ENCODE peak calls at places on chromosomes 11 and 22, in seven cellular contexts. W, K, F, P, B, J and D are unnamed samples.

GRCh38 chr11:109096266-109096665 is 325.7 kb upstream of the C11orf87 start:
- DNase-seq in W (no peak), K (no peak), F (no peak), P (no peak), B (no peak), J (no peak), D (no peak)

GRCh38 chr11:101049813-101050212 is 79.8 kb downstream of the PGR start:
- DNase-seq in W (no peak), K (no peak), F (no peak), P (no peak), B (no peak), J (no peak), D (no peak)

GRCh38 chr11:79768343-79768742 is 327.5 kb upstream of the TENM4 start:
- DNase-seq in W (no peak), K (peak; percentile 15), F (peak; percentile 37), P (no peak), B (no peak), J (no peak), D (no peak)

GRCh38 chr11:74037309-74037708 is 28.4 kb upstream of the UCP3 start:
- DNase-seq in W (no peak), K (no peak), F (no peak), P (no peak), B (no peak), J (no peak), D (no peak)

GRCh38 chr11:112972399-112973115 is 11.3 kb downstream of the NCAM1 start:
- DNase-seq in W (no peak), K (no peak), F (no peak), P (no peak), B (no peak), J (no peak), D (no peak)

GRCh38 chr11:56066980-56067379 is 26.1 kb upstream of the OR8I2 start:
- DNase-seq in W (no peak), K (no peak), F (no peak), P (no peak), B (no peak), J (no peak), D (no peak)

GRCh38 chr22:30830907-30831306 is 136.2 kb downstream of the OSBP2 start:
- DNase-seq in W (no peak), K (no peak), F (no peak), P (no peak), B (no peak), J (peak; percentile 88), D (peak; percentile 94)

GRCh38 chr11:75349540-75350116 is 1.8 kb downstream of the ARRB1 start:
- DNase-seq in W (no peak), K (no peak), F (no peak), P (no peak), B (peak; percentile 77), J (no peak), D (no peak)

GRCh38 chr22:49322861-49323622 is 504.6 kb downstream of the BRD1 start:
- DNase-seq in W (no peak), K (no peak), F (no peak), P (no peak), B (peak; percentile 15), J (no peak), D (no peak)

GRCh38 chr11:70739811-70740474 is 341.6 kb downstream of the CTTN start:
- DNase-seq in W (peak; percentile 28), K (no peak), F (no peak), P (no peak), B (peak; percentile 21), J (no peak), D (no peak)

GRCh38 chr11:62482753-62483152 is 63.9 kb downstream of the AHNAK start:
- DNase-seq in W (no peak), K (no peak), F (no peak), P (no peak), B (no peak), J (no peak), D (no peak)

GRCh38 chr11:96863520-96863919 is 473.7 kb downstream of the JRKL start:
- DNase-seq in W (no peak), K (peak; percentile 28), F (no peak), P (no peak), B (no peak), J (no peak), D (no peak)

GRCh38 chr22:39707816-39708215 is 137.3 kb downstream of the CACNA1I start:
- DNase-seq in W (no peak), K (no peak), F (no peak), P (no peak), B (no peak), J (no peak), D (no peak)

GRCh38 chr11:126704144-126704543 is 296.4 kb downstream of the KIRREL3 start:
- DNase-seq in W (no peak), K (no peak), F (no peak), P (no peak), B (no peak), J (no peak), D (no peak)

GRCh38 chr22:33726294-33726711 is 194.0 kb downstream of the LARGE1 start:
- DNase-seq in W (no peak), K (no peak), F (peak; percentile 13), P (no peak), B (no peak), J (no peak), D (peak; percentile 66)

GRCh38 chr22:30783021-30783420 is 88.3 kb downstream of the OSBP2 start:
- DNase-seq in W (no peak), K (no peak), F (no peak), P (no peak), B (no peak), J (no peak), D (no peak)

GRCh38 chr11:116211166-116211565 is 561.6 kb downstream of the BUD13 start:
- DNase-seq in W (no peak), K (no peak), F (no peak), P (no peak), B (no peak), J (no peak), D (no peak)

GRCh38 chr11:116219171-116219635 is 553.6 kb downstream of the BUD13 start:
- DNase-seq in W (no peak), K (peak; percentile 30), F (peak; percentile 23), P (no peak), B (no peak), J (no peak), D (no peak)

GRCh38 chr11:116217441-116217840 is 555.3 kb downstream of the BUD13 start:
- DNase-seq in W (no peak), K (no peak), F (no peak), P (no peak), B (no peak), J (no peak), D (no peak)

GRCh38 chr11:116217006-116217405 is 555.8 kb downstream of the BUD13 start:
- DNase-seq in W (peak; percentile 60), K (no peak), F (no peak), P (no peak), B (peak; percentile 61), J (no peak), D (no peak)

GRCh38 chr11:116215471-116216113 is 557.2 kb downstream of the BUD13 start:
- DNase-seq in W (peak; percentile 20), K (no peak), F (no peak), P (peak; percentile 13), B (no peak), J (no peak), D (no peak)
- TF ChIP-seq CTCF in W (peak; percentile 15), K (no peak), F (no peak), P (peak; percentile 62), B (peak; percentile 23), J (no peak), D (peak; percentile 52)

DNA sequence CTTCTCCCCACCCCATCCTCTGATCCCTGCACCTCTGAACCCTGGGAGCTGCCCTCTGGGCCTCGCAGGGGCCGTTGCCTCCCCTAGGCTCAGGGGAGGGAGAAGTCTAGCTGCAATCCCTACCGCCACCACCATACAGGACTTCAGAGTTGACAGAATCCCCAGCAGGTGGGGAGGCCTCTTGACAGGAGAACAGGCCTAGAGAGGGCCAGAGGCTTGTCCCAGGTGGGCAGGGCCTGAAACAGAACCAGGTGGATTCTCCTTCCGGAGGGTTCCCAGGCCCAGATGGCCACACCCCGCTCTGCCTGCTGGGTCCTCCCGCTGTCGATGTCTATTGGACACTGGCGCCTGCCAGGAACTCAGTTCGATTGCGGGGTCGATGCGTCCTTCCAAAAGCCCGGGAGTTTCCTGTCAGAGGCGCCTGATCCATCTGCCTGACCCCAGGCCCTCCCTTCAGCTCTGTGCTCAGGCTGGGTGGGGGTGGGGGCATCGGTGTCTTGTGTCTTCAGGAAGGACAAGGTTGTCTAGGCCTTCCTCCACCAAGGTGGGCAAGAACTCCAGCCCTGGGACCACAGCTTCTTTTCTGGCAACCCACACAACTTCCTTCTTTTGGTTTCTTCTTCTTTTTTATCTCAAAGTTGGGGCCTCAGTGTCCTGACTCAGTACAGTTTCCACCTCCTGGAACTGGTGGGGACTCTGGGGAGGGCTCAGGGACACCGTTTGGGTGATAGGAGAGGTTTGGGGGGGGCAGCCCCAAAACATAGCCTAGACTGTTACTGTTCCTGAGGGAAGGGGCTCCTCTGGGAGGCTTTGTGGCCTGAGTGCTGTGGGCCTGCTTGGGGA is 6.4 kb downstream of the STARD10 start:
- DNase-seq in W (peak; percentile 40), K (peak; percentile 63), F (peak; percentile 81), P (peak; percentile 54), B (no peak), J (no peak), D (no peak)
- TF ChIP-seq CTCF in W (no peak), K (no peak), F (peak; percentile 10), P (peak; percentile 47), B (peak; percentile 8), J (no peak), D (no peak)

DNA sequence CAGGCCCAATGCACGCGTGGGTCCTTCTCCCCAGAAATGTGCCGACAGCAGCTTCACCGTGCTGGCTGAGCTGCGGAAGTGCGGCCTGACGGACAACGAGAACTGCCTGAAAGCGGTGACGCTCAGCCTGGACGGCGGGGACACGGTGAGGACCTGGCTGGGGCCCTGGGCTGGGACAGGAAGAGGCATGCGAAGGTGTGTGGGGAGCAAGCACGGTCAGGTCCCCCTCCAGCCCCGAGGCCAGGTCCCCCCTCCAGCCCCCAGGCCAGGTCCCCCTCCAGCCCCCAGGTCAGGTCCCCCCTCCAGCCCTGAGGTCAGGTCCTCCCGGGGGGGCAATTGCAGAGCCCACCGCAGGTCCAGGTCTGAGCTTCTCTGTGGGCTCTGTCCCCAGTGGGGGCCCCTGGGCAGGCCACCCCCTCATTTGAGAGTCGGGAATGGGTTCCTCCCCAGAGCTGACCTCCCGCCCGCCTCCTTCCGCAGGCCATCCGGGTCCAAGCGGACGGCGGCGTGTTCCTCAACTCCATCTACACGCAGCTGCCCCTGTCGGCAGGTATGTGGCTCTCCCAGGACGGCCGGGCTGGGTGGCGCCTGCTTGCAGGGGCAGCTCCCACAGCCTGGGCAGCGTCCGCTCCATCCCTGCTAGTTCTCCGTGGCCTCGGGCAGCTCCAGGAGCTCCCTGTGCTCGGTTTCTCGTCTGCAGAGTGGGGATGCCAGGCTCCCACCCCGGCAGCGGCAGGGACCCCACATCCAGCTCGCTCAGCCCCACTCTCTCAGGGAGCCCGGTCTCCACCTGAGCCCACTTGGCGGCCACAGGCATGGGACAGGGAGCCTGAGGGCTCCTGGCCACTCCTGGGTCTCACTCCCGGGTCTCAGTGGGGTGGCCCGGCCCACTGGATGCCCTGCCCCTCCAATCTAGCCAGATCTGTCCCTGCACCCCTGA is 7.9 kb downstream of the MUC5B start:
- DNase-seq in W (no peak), K (peak; percentile 21), F (no peak), P (no peak), B (peak; percentile 42), J (no peak), D (no peak)
- TF ChIP-seq CTCF in W (no peak), K (no peak), F (no peak), P (no peak), B (no peak), J (no peak), D (peak; percentile 40)

DNA sequence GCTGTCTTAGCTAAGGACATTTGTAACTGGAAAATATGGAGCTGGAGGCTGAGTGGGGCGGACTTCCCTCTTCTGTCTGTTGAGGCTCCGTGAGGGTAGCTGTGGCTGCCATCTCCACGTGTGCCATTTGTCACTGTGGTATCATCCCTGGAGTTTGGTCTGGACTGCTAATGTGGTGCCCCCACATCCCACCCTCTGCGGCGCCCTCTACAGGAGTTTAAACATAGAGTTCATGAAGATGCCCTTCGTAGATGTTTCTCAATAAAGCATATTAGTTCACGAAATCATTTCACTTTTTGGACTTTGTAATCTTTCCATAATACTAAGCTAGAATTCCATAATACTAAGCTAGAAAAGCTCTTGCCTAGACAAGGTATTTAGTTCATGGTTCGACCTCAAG is 52.4 kb downstream of the TECTA start:
- DNase-seq in W (no peak), K (no peak), F (no peak), P (no peak), B (no peak), J (no peak), D (no peak)
- TF ChIP-seq CTCF in W (no peak), K (no peak), F (no peak), P (peak; percentile 60), B (no peak), J (no peak), D (no peak)